ENCODE peak calls at places on chromosome 2, in four cellular contexts. B is GM04504, J is ELR, N is T-helper 17 cell. I is an unnamed sample.
A peak's percentile ranks its signal among the peaks of the same experiment; 100 is the strongest.

GRCh38 chr2:20434588-20435294 is 12.1 kb upstream of the RHOB start:
- DNase-seq in B (no peak), J (no peak), N (no peak), I (no peak)

GRCh38 chr2:241069821-241070281 is 32.2 kb downstream of the MTERF4 start:
- DNase-seq in B (no peak), J (no peak), N (no peak), I (no peak)

GRCh38 chr2:120108749-120109148 is 95.9 kb downstream of the EPB41L5 start:
- DNase-seq in B (no peak), J (peak; percentile 79), N (no peak), I (peak; percentile 5)

GRCh38 chr2:232338759-232339106 is 39.8 kb upstream of the ALPP start:
- DNase-seq in B (no peak), J (no peak), N (peak; percentile 2), I (no peak)

GRCh38 chr2:11796190-11797171 is 50.0 kb downstream of the LPIN1 start:
- DNase-seq in B (peak; percentile 92), J (no peak), N (no peak), I (no peak)

GRCh38 chr2:18047114-18047695 is 168.7 kb downstream of the KCNS3 start:
- DNase-seq in B (no peak), J (peak; percentile 1), N (no peak), I (no peak)

GRCh38 chr2:132009177-132009873 is 152.4 kb downstream of the ANKRD30BL start:
- DNase-seq in B (no peak), J (no peak), N (no peak), I (no peak)

GRCh38 chr2:32926708-32927084 is 20.1 kb upstream of the LTBP1 start:
- DNase-seq in B (no peak), J (no peak), N (no peak), I (no peak)

GRCh38 chr2:220279372-220279771 is 651.9 kb downstream of the SLC4A3 start:
- DNase-seq in B (peak; percentile 51), J (peak; percentile 94), N (no peak), I (no peak)

GRCh38 chr2:231523451-231524266 is 6.6 kb downstream of the NMUR1 start:
- DNase-seq in B (no peak), J (no peak), N (no peak), I (no peak)

GRCh38 chr2:148493822-148494563 is 150.6 kb upstream of the EPC2 start:
- DNase-seq in B (no peak), J (no peak), N (no peak), I (no peak)

GRCh38 chr2:221911890-221912289 is 339.8 kb upstream of the EPHA4 start:
- DNase-seq in B (no peak), J (no peak), N (no peak), I (no peak)

GRCh38 chr2:200756618-200757321 is 54.9 kb upstream of the BZW1 start:
- DNase-seq in B (peak; percentile 59), J (peak; percentile 93), N (no peak), I (peak; percentile 23)

GRCh38 chr2:42864222-42864621 is 71.8 kb upstream of the HAAO start:
- DNase-seq in B (no peak), J (no peak), N (no peak), I (no peak)

GRCh38 chr2:41965886-41966285 is 81.9 kb upstream of the PKDCC start:
- DNase-seq in B (peak; percentile 35), J (no peak), N (no peak), I (no peak)

GRCh38 chr2:238650536-238650935 is 197.3 kb upstream of the TWIST2 start:
- DNase-seq in B (no peak), J (no peak), N (no peak), I (no peak)

GRCh38 chr2:213834746-213835145 is 550.5 kb downstream of the SPAG16 start:
- DNase-seq in B (peak; percentile 64), J (no peak), N (no peak), I (no peak)

GRCh38 chr2:6919912-6920905 is 3.0 kb downstream of the RNF144A start:
- DNase-seq in B (no peak), J (no peak), N (no peak), I (no peak)

I was measured in HT-29.